ENCODE peak calls at places on chromosomes 11 and 22, in eight cellular contexts. L is heart left ventricle, R is breast epithelium, F is testis, W is uterus, B is transverse colon, I is IMR-90, J is esophagus squamous epithelium. P is an unnamed sample.

GRCh38 chr22:25182131-25183110 is 17.2 kb upstream of the CRYBB3 start:
- DNase-seq in L (no peak), R (no peak), F (no peak), W (no peak), B (no peak), I (no peak), J (no peak), P (no peak)

GRCh38 chr11:121890377-121890776 is 225.6 kb downstream of the BLID start:
- DNase-seq in L (no peak), R (peak; percentile 45), F (no peak), W (no peak), B (no peak), I (peak; percentile 80), J (no peak), P (no peak)

GRCh38 chr11:67463680-67464410 is 5.2 kb downstream of the TMEM134 start:
- DNase-seq in L (peak; percentile 67), R (peak; percentile 83), F (peak; percentile 34), W (peak; percentile 46), B (peak; percentile 69), I (no peak), J (no peak), P (peak; percentile 35)

GRCh38 chr11:21552910-21553309 is 640.0 kb upstream of the ANO5 start:
- DNase-seq in L (no peak), R (no peak), F (no peak), W (no peak), B (no peak), I (no peak), J (no peak), P (no peak)

GRCh38 chr11:134449713-134450112 is 37.7 kb upstream of the B3GAT1 start:
- DNase-seq in L (no peak), R (no peak), F (no peak), W (no peak), B (no peak), I (no peak), J (no peak), P (no peak)

GRCh38 chr11:81368192-81368591 is 1365.5 kb downstream of the FAM181B start:
- DNase-seq in L (no peak), R (no peak), F (no peak), W (no peak), B (no peak), I (no peak), J (no peak), P (no peak)

GRCh38 chr11:95066721-95067041 is at the start of gene SRSF8:
- DNase-seq in L (no peak), R (no peak), F (no peak), W (no peak), B (no peak), I (no peak), J (no peak), P (no peak)

GRCh38 chr11:72561856-72562255 is 112.4 kb downstream of the PDE2A start:
- DNase-seq in L (no peak), R (no peak), F (no peak), W (no peak), B (no peak), I (no peak), J (no peak), P (no peak)

GRCh38 chr22:36252754-36253522 is at the start of gene APOL1:
- DNase-seq in L (peak; percentile 50), R (no peak), F (peak; percentile 63), W (peak; percentile 64), B (peak; percentile 71), I (peak; percentile 43), J (no peak), P (peak; percentile 89)

GRCh38 chr22:17816649-17817048 is 42.4 kb upstream of the BID start:
- DNase-seq in L (no peak), R (no peak), F (no peak), W (no peak), B (no peak), I (no peak), J (no peak), P (no peak)

GRCh38 chr11:66119348-66120133 is 49.5 kb downstream of the PACS1 start:
- DNase-seq in L (peak; percentile 45), R (no peak), F (peak; percentile 60), W (no peak), B (no peak), I (peak; percentile 94), J (no peak), P (no peak)

GRCh38 chr11:103582351-103582909 is 454.0 kb upstream of the DDI1 start:
- DNase-seq in L (no peak), R (no peak), F (no peak), W (no peak), B (no peak), I (peak; percentile 39), J (no peak), P (no peak)

GRCh38 chr22:24697671-24698082 is 76.8 kb downstream of the PIWIL3 start:
- DNase-seq in L (no peak), R (peak; percentile 31), F (no peak), W (no peak), B (peak; percentile 58), I (no peak), J (no peak), P (no peak)

GRCh38 chr11:129375731-129376657 is at the start of gene BARX2:
- DNase-seq in L (no peak), R (peak; percentile 60), F (peak; percentile 82), W (no peak), B (peak; percentile 79), I (peak; percentile 54), J (no peak), P (peak; percentile 13)

GRCh38 chr11:45373506-45373905 is 87.4 kb upstream of the SYT13 start:
- DNase-seq in L (no peak), R (no peak), F (no peak), W (no peak), B (no peak), I (no peak), J (no peak), P (no peak)

GRCh38 chr22:49724893-49725489 is 102.7 kb downstream of the BRD1 start:
- DNase-seq in L (peak; percentile 61), R (no peak), F (peak; percentile 79), W (peak; percentile 25), B (peak; percentile 46), I (peak; percentile 20), J (no peak), P (peak; percentile 64)

GRCh38 chr11:10303558-10304363 is 1.1 kb upstream of the ADM start:
- DNase-seq in L (no peak), R (peak; percentile 52), F (no peak), W (no peak), B (peak; percentile 74), I (peak; percentile 68), J (no peak), P (peak; percentile 70)

GRCh38 chr22:24485170-24485569 is 10.0 kb upstream of the UPB1 start:
- DNase-seq in L (no peak), R (no peak), F (no peak), W (no peak), B (no peak), I (no peak), J (no peak), P (no peak)

GRCh38 chr11:129722529-129722928 is 93.1 kb upstream of the TMEM45B start:
- DNase-seq in L (no peak), R (no peak), F (no peak), W (no peak), B (no peak), I (no peak), J (no peak), P (no peak)

GRCh38 chr11:10659339-10660216 is 34.0 kb downstream of the IRAG1 start:
- DNase-seq in L (peak; percentile 53), R (peak; percentile 24), F (peak; percentile 37), W (peak; percentile 68), B (peak; percentile 37), I (peak; percentile 95), J (no peak), P (peak; percentile 62)

GRCh38 chr22:21068681-21069276 is 23.0 kb downstream of the LRRC74B start:
- DNase-seq in L (peak; percentile 7), R (no peak), F (no peak), W (no peak), B (no peak), I (no peak), J (no peak), P (no peak)

GRCh38 chr11:124859171-124859570 is 6.1 kb upstream of the ROBO3 start:
- DNase-seq in L (no peak), R (no peak), F (no peak), W (no peak), B (no peak), I (no peak), J (no peak), P (no peak)
- TF ChIP-seq POLR2A in L (no peak), R (no peak), F (no peak), W (no peak), B (no peak), I (no peak), J (no peak), P (no peak)

DNA sequence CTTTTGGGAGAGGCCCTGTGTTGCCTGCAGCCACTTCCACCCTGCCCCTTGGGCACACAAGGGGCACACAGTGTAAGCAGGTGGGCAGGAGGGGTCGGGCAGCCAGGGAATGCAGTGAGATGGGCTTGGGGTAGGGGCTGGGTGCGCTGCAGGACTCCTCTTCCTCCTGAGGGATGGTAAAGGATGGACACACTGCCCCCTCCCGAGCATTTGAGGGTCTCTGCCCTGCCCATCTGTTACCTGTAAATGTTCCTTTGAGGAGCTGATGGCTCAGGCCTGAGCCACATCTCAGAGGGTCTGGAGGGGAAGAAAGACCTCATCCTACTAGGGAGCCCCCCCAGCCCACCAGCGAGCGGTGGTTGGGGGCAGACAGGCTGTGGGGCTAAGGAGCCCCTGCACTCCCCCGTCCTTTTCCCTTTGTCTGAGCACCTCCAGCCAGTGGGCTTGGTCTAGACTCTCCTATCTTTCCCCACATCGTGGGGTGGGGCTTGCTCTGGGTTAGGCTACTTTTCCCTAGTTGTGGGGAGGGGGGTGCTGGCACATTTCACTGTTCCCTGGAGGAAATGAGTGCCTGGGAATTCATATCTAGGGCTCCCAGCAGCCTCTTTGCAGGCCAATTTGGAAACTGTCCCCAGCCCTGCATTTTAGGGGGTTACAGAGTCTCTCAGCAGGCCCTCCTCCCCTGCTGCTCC is 1.7 kb upstream of the TSSC4 start:
- DNase-seq in L (no peak), R (no peak), F (no peak), W (no peak), B (no peak), I (no peak), J (no peak), P (no peak)
- TF ChIP-seq POLR2A in L (no peak), R (no peak), F (no peak), W (no peak), B (no peak), I (no peak), J (no peak), P (no peak)

DNA sequence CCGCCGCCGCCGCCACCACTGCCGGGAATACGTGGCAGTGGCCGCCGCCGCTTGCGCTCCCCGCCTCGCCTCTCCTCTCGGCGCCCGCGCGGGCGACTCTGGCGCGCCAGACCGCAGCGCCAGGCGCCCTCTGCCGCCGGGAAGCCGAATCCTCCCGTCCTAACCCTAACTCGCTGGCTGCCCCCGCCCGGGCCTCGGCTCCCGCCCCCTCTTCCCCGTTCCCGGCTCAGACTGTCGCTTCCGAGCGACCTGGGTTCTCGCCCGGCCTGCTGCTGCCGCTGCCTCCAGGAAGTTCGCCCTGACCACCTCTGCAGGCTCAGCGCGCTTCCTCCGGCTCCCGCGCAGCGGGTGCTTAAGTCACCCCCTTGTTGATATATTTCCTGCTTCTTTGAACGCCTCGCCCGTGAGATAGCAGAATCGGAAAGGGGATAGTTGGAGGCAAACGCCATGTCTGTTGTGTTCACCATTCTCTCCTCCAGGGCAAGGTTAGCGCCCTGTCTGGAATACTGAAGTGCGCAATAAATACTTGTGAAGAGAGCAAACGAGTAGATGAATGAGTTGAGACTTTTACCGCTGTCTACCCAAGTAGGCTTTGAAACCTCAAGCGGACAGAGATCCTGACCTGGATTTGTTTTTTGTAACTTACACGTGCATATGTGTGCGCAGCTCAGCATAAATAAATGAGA is at the start of gene SMCO4:
- DNase-seq in L (peak; percentile 90), R (peak; percentile 56), F (peak; percentile 86), W (peak; percentile 83), B (peak; percentile 89), I (peak; percentile 66), J (no peak), P (peak; percentile 78)
- TF ChIP-seq POLR2A in L (no peak), R (no peak), F (no peak), W (peak; percentile 50), B (peak; percentile 28), I (peak; percentile 45), J (no peak), P (no peak)

GRCh38 chr11:64251722-64251985 is 324 bp downstream of the PLCB3 start:
- DNase-seq in L (no peak), R (no peak), F (no peak), W (no peak), B (no peak), I (no peak), J (no peak), P (no peak)
- TF ChIP-seq POLR2A in L (no peak), R (no peak), F (no peak), W (no peak), B (no peak), I (no peak), J (no peak), P (peak; percentile 15)

P was measured in erythroblast.